ENCODE peak calls at places on chromosomes 6 and 20, in four cellular contexts. One of them, this sample, is unnamed.
A peak's percentile ranks its signal among the peaks of the same experiment; 100 is the strongest.

GRCh38 chr20:2748551-2749342 is 51.7 kb downstream of the CPXM1 start:
- DNase-seq in amniotic epithelial cell: no peak
- DNase-seq in caudate nucleus: no peak
- DNase-seq in dorsolateral prefrontal cortex: no peak
- DNase-seq in this sample: no peak

GRCh38 chr6:159594106-159594749 is 98.8 kb downstream of the SOD2 start:
- DNase-seq in amniotic epithelial cell: peak; percentile 44
- DNase-seq in caudate nucleus: no peak
- DNase-seq in dorsolateral prefrontal cortex: no peak
- DNase-seq in this sample: no peak

GRCh38 chr6:170134077-170135040 is 156.5 kb downstream of the DLL1 start:
- DNase-seq in amniotic epithelial cell: no peak
- DNase-seq in caudate nucleus: no peak
- DNase-seq in dorsolateral prefrontal cortex: no peak
- DNase-seq in this sample: no peak

GRCh38 chr6:71977860-71978259 is 91.5 kb downstream of the RIMS1 start:
- DNase-seq in amniotic epithelial cell: no peak
- DNase-seq in caudate nucleus: no peak
- DNase-seq in dorsolateral prefrontal cortex: no peak
- DNase-seq in this sample: no peak

GRCh38 chr6:144912474-144912873 is 627.3 kb downstream of the UTRN start:
- DNase-seq in amniotic epithelial cell: peak; percentile 92
- DNase-seq in caudate nucleus: no peak
- DNase-seq in dorsolateral prefrontal cortex: no peak
- DNase-seq in this sample: no peak

GRCh38 chr6:34457747-34458462 is 8.0 kb upstream of the PACSIN1 start:
- DNase-seq in amniotic epithelial cell: no peak
- DNase-seq in caudate nucleus: no peak
- DNase-seq in dorsolateral prefrontal cortex: no peak
- DNase-seq in this sample: no peak

GRCh38 chr6:51467231-51467952 is 620.0 kb downstream of the PKHD1 start:
- DNase-seq in amniotic epithelial cell: no peak
- DNase-seq in caudate nucleus: no peak
- DNase-seq in dorsolateral prefrontal cortex: no peak
- DNase-seq in this sample: no peak

GRCh38 chr20:37524221-37524700 is 3.2 kb downstream of the NNAT start:
- DNase-seq in amniotic epithelial cell: no peak
- DNase-seq in caudate nucleus: no peak
- DNase-seq in dorsolateral prefrontal cortex: no peak
- DNase-seq in this sample: no peak

GRCh38 chr20:31719644-31720485 is 2.8 kb downstream of the BCL2L1 start:
- DNase-seq in amniotic epithelial cell: no peak
- DNase-seq in caudate nucleus: peak; percentile 27
- DNase-seq in dorsolateral prefrontal cortex: no peak
- DNase-seq in this sample: no peak

GRCh38 chr20:64041781-64042771 is 6.1 kb downstream of the C20orf204 start:
- DNase-seq in amniotic epithelial cell: no peak
- DNase-seq in caudate nucleus: no peak
- DNase-seq in dorsolateral prefrontal cortex: no peak
- DNase-seq in this sample: no peak

GRCh38 chr20:43955244-43956191 is 40.9 kb downstream of the TOX2 start:
- DNase-seq in amniotic epithelial cell: peak; percentile 94
- DNase-seq in caudate nucleus: no peak
- DNase-seq in dorsolateral prefrontal cortex: no peak
- DNase-seq in this sample: no peak

GRCh38 chr20:37382539-37383120 is 36.7 kb downstream of the SRC start:
- DNase-seq in amniotic epithelial cell: no peak
- DNase-seq in caudate nucleus: no peak
- DNase-seq in dorsolateral prefrontal cortex: no peak
- DNase-seq in this sample: no peak

GRCh38 chr6:160393966-160394653 is 45.9 kb downstream of the SLC22A3 start:
- DNase-seq in amniotic epithelial cell: peak; percentile 92
- DNase-seq in caudate nucleus: no peak
- DNase-seq in dorsolateral prefrontal cortex: no peak
- DNase-seq in this sample: no peak

GRCh38 chr6:143241110-143241509 is 180.4 kb downstream of the AIG1 start:
- DNase-seq in amniotic epithelial cell: no peak
- DNase-seq in caudate nucleus: no peak
- DNase-seq in dorsolateral prefrontal cortex: no peak
- DNase-seq in this sample: no peak

GRCh38 chr20:60804918-60805631 is 447.0 kb upstream of the CDH4 start:
- DNase-seq in amniotic epithelial cell: no peak
- DNase-seq in caudate nucleus: no peak
- DNase-seq in dorsolateral prefrontal cortex: no peak
- DNase-seq in this sample: no peak

GRCh38 chr20:62370807-62371587 is 3.9 kb upstream of the LAMA5 start:
- DNase-seq in amniotic epithelial cell: no peak
- DNase-seq in caudate nucleus: no peak
- DNase-seq in dorsolateral prefrontal cortex: no peak
- DNase-seq in this sample: no peak

GRCh38 chr6:41700577-41701347 is 34.6 kb downstream of the TFEB start:
- DNase-seq in amniotic epithelial cell: no peak
- DNase-seq in caudate nucleus: peak; percentile 28
- DNase-seq in dorsolateral prefrontal cortex: no peak
- DNase-seq in this sample: no peak

GRCh38 chr6:87155920-87156600 is 695 bp downstream of the ZNF292 start:
- DNase-seq in amniotic epithelial cell: peak; percentile 28
- DNase-seq in caudate nucleus: no peak
- DNase-seq in dorsolateral prefrontal cortex: peak; percentile 51
- DNase-seq in this sample: no peak

GRCh38 chr6:142372348-142372747 is 70.5 kb downstream of the ADGRG6 start:
- DNase-seq in amniotic epithelial cell: peak; percentile 79
- DNase-seq in caudate nucleus: no peak
- DNase-seq in dorsolateral prefrontal cortex: no peak
- DNase-seq in this sample: no peak

GRCh38 chr20:61193164-61193563 is 58.9 kb upstream of the CDH4 start:
- DNase-seq in amniotic epithelial cell: no peak
- DNase-seq in caudate nucleus: no peak
- DNase-seq in dorsolateral prefrontal cortex: no peak
- DNase-seq in this sample: no peak

GRCh38 chr20:50401587-50402343 is 108.4 kb upstream of the PTPN1 start:
- DNase-seq in amniotic epithelial cell: no peak
- DNase-seq in caudate nucleus: no peak
- DNase-seq in dorsolateral prefrontal cortex: no peak
- DNase-seq in this sample: no peak

GRCh38 chr20:33604084-33604990 is 57.8 kb upstream of the C20orf144 start:
- DNase-seq in amniotic epithelial cell: no peak
- DNase-seq in caudate nucleus: no peak
- DNase-seq in dorsolateral prefrontal cortex: no peak
- DNase-seq in this sample: no peak

GRCh38 chr20:10093087-10093591 is 58.4 kb downstream of the ANKEF1 start:
- DNase-seq in amniotic epithelial cell: peak; percentile 89
- DNase-seq in caudate nucleus: no peak
- DNase-seq in dorsolateral prefrontal cortex: peak; percentile 60
- DNase-seq in this sample: no peak

GRCh38 chr6:24763578-24763977 is 11.2 kb upstream of the GMNN start:
- DNase-seq in amniotic epithelial cell: no peak
- DNase-seq in caudate nucleus: no peak
- DNase-seq in dorsolateral prefrontal cortex: no peak
- DNase-seq in this sample: no peak

GRCh38 chr20:36097751-36098151 is 56.8 kb upstream of the EPB41L1 start:
- DNase-seq in amniotic epithelial cell: no peak
- DNase-seq in caudate nucleus: no peak
- DNase-seq in dorsolateral prefrontal cortex: no peak
- DNase-seq in this sample: no peak

GRCh38 chr6:105624055-105624454 is 221.2 kb upstream of the PREP start:
- DNase-seq in amniotic epithelial cell: peak; percentile 71
- DNase-seq in caudate nucleus: no peak
- DNase-seq in dorsolateral prefrontal cortex: no peak
- DNase-seq in this sample: no peak

GRCh38 chr6:95636552-95637376 is 59.4 kb downstream of the MANEA start:
- DNase-seq in amniotic epithelial cell: no peak
- DNase-seq in caudate nucleus: no peak
- DNase-seq in dorsolateral prefrontal cortex: no peak
- DNase-seq in this sample: no peak

GRCh38 chr6:69974193-69974592 is 107.8 kb downstream of the COL19A1 start:
- DNase-seq in amniotic epithelial cell: peak; percentile 13
- DNase-seq in caudate nucleus: no peak
- DNase-seq in dorsolateral prefrontal cortex: no peak
- DNase-seq in this sample: no peak

GRCh38 chr6:106890447-106890846 is 84.1 kb downstream of the CD24 start:
- DNase-seq in amniotic epithelial cell: no peak
- DNase-seq in caudate nucleus: no peak
- DNase-seq in dorsolateral prefrontal cortex: no peak
- DNase-seq in this sample: no peak

GRCh38 chr6:79872986-79873385 is 74.4 kb downstream of the ELOVL4 start:
- DNase-seq in amniotic epithelial cell: peak; percentile 94
- DNase-seq in caudate nucleus: no peak
- DNase-seq in dorsolateral prefrontal cortex: no peak
- DNase-seq in this sample: no peak